ENCODE peak calls at places on chromosome 9, in nine cellular contexts. One of them, this sample, is unnamed.

GRCh38 chr9:16985559-16986348 is 115.3 kb upstream of the BNC2 start:
- DNase-seq in lung: no peak
- DNase-seq in A549: peak; percentile 19
- DNase-seq in aorta: peak; percentile 89
- DNase-seq in Caco-2: no peak
- DNase-seq in cardiac muscle cell: peak; percentile 53
- DNase-seq in CD4-positive, alpha-beta T cell: no peak
- DNase-seq in hepatocyte: no peak
- DNase-seq in prostate gland: peak; percentile 6
- DNase-seq in this sample: no peak

GRCh38 chr9:27564685-27565084 is 8.6 kb downstream of the C9orf72 start:
- DNase-seq in aorta: no peak
- DNase-seq in hepatocyte: no peak
- DNase-seq in A549: no peak
- DNase-seq in lung: no peak
- DNase-seq in cardiac muscle cell: no peak
- DNase-seq in Caco-2: no peak
- DNase-seq in CD4-positive, alpha-beta T cell: no peak
- DNase-seq in prostate gland: no peak
- DNase-seq in this sample: no peak

GRCh38 chr9:806285-807156 is 35.0 kb upstream of the DMRT1 start:
- DNase-seq in aorta: no peak
- DNase-seq in hepatocyte: peak; percentile 27
- DNase-seq in cardiac muscle cell: peak; percentile 65
- DNase-seq in Caco-2: no peak
- DNase-seq in lung: no peak
- DNase-seq in prostate gland: no peak
- DNase-seq in A549: peak; percentile 50
- DNase-seq in CD4-positive, alpha-beta T cell: no peak
- DNase-seq in this sample: no peak

GRCh38 chr9:79684711-79685575 is 113.2 kb downstream of the TLE4 start:
- DNase-seq in prostate gland: no peak
- DNase-seq in cardiac muscle cell: no peak
- DNase-seq in hepatocyte: no peak
- DNase-seq in A549: no peak
- DNase-seq in aorta: no peak
- DNase-seq in CD4-positive, alpha-beta T cell: no peak
- DNase-seq in Caco-2: no peak
- DNase-seq in lung: no peak
- DNase-seq in this sample: no peak

GRCh38 chr9:35763803-35764202 is 9.7 kb upstream of the MSMP start:
- DNase-seq in hepatocyte: no peak
- DNase-seq in aorta: no peak
- DNase-seq in cardiac muscle cell: no peak
- DNase-seq in Caco-2: no peak
- DNase-seq in prostate gland: no peak
- DNase-seq in CD4-positive, alpha-beta T cell: no peak
- DNase-seq in lung: no peak
- DNase-seq in A549: no peak
- DNase-seq in this sample: no peak

GRCh38 chr9:101536938-101537337 is 3.3 kb downstream of the RNF20 start:
- DNase-seq in Caco-2: no peak
- DNase-seq in cardiac muscle cell: peak; percentile 53
- DNase-seq in aorta: no peak
- DNase-seq in lung: no peak
- DNase-seq in prostate gland: no peak
- DNase-seq in CD4-positive, alpha-beta T cell: no peak
- DNase-seq in A549: no peak
- DNase-seq in hepatocyte: peak; percentile 39
- DNase-seq in this sample: no peak

GRCh38 chr9:114633452-114634089 is 22.5 kb downstream of the TMEM268 start:
- DNase-seq in hepatocyte: no peak
- DNase-seq in aorta: no peak
- DNase-seq in cardiac muscle cell: no peak
- DNase-seq in prostate gland: no peak
- DNase-seq in Caco-2: no peak
- DNase-seq in A549: no peak
- DNase-seq in lung: no peak
- DNase-seq in CD4-positive, alpha-beta T cell: no peak
- DNase-seq in this sample: no peak

GRCh38 chr9:93937193-93937592 is 18.0 kb downstream of the BARX1 start:
- DNase-seq in cardiac muscle cell: no peak
- DNase-seq in prostate gland: no peak
- DNase-seq in Caco-2: no peak
- DNase-seq in lung: no peak
- DNase-seq in aorta: no peak
- DNase-seq in hepatocyte: no peak
- DNase-seq in A549: no peak
- DNase-seq in CD4-positive, alpha-beta T cell: no peak
- DNase-seq in this sample: no peak

GRCh38 chr9:116062206-116062550 is 91.4 kb upstream of the PAPPA start:
- DNase-seq in Caco-2: no peak
- DNase-seq in cardiac muscle cell: no peak
- DNase-seq in A549: no peak
- DNase-seq in CD4-positive, alpha-beta T cell: no peak
- DNase-seq in hepatocyte: no peak
- DNase-seq in aorta: no peak
- DNase-seq in lung: no peak
- DNase-seq in prostate gland: no peak
- DNase-seq in this sample: no peak

GRCh38 chr9:129480227-129480626 is 140.7 kb downstream of the C9orf50 start:
- DNase-seq in A549: peak; percentile 50
- DNase-seq in prostate gland: no peak
- DNase-seq in aorta: no peak
- DNase-seq in Caco-2: no peak
- DNase-seq in hepatocyte: no peak
- DNase-seq in CD4-positive, alpha-beta T cell: no peak
- DNase-seq in lung: no peak
- DNase-seq in cardiac muscle cell: peak; percentile 63
- DNase-seq in this sample: no peak

GRCh38 chr9:116933251-116933650 is 246.1 kb downstream of the TRIM32 start:
- DNase-seq in aorta: no peak
- DNase-seq in prostate gland: peak; percentile 33
- DNase-seq in Caco-2: no peak
- DNase-seq in A549: no peak
- DNase-seq in CD4-positive, alpha-beta T cell: no peak
- DNase-seq in cardiac muscle cell: no peak
- DNase-seq in hepatocyte: no peak
- DNase-seq in lung: no peak
- DNase-seq in this sample: no peak

GRCh38 chr9:133238851-133239532 is 29.9 kb upstream of the OBP2B start:
- DNase-seq in cardiac muscle cell: peak; percentile 87
- DNase-seq in CD4-positive, alpha-beta T cell: peak; percentile 53
- DNase-seq in lung: peak; percentile 80
- DNase-seq in Caco-2: peak; percentile 56
- DNase-seq in hepatocyte: peak; percentile 89
- DNase-seq in A549: peak; percentile 93
- DNase-seq in prostate gland: no peak
- DNase-seq in aorta: peak; percentile 85
- DNase-seq in this sample: peak; percentile 44

GRCh38 chr9:133421615-133422542 is at the start of gene ADAMTS13:
- DNase-seq in lung: no peak
- DNase-seq in cardiac muscle cell: no peak
- DNase-seq in hepatocyte: no peak
- DNase-seq in Caco-2: no peak
- DNase-seq in aorta: no peak
- DNase-seq in A549: peak; percentile 60
- DNase-seq in CD4-positive, alpha-beta T cell: no peak
- DNase-seq in prostate gland: no peak
- DNase-seq in this sample: no peak

GRCh38 chr9:36401179-36401740 is 1.2 kb upstream of the RNF38 start:
- DNase-seq in Caco-2: no peak
- DNase-seq in CD4-positive, alpha-beta T cell: peak; percentile 69
- DNase-seq in aorta: no peak
- DNase-seq in cardiac muscle cell: peak; percentile 83
- DNase-seq in hepatocyte: peak; percentile 90
- DNase-seq in prostate gland: peak; percentile 78
- DNase-seq in A549: no peak
- DNase-seq in lung: no peak
- DNase-seq in this sample: peak; percentile 73

GRCh38 chr9:119802621-119803020 is 433.4 kb upstream of the BRINP1 start:
- DNase-seq in lung: no peak
- DNase-seq in hepatocyte: peak; percentile 26
- DNase-seq in aorta: peak; percentile 83
- DNase-seq in A549: no peak
- DNase-seq in prostate gland: peak; percentile 88
- DNase-seq in Caco-2: no peak
- DNase-seq in cardiac muscle cell: no peak
- DNase-seq in CD4-positive, alpha-beta T cell: no peak
- DNase-seq in this sample: no peak

GRCh38 chr9:84750152-84750865 is 80.8 kb downstream of the NTRK2 start:
- DNase-seq in lung: no peak
- DNase-seq in cardiac muscle cell: no peak
- DNase-seq in Caco-2: no peak
- DNase-seq in prostate gland: peak; percentile 74
- DNase-seq in aorta: no peak
- DNase-seq in hepatocyte: no peak
- DNase-seq in A549: no peak
- DNase-seq in CD4-positive, alpha-beta T cell: no peak
- DNase-seq in this sample: no peak

GRCh38 chr9:40927260-40927631 is 201.2 kb downstream of the FOXD4L6 start:
- DNase-seq in hepatocyte: no peak
- DNase-seq in A549: no peak
- DNase-seq in cardiac muscle cell: no peak
- DNase-seq in prostate gland: no peak
- DNase-seq in Caco-2: no peak
- DNase-seq in aorta: no peak
- DNase-seq in CD4-positive, alpha-beta T cell: no peak
- DNase-seq in lung: no peak
- DNase-seq in this sample: no peak
- H3K9me3 ChIP-seq in hepatocyte: peaks cover 51% of the 10 kb centered on the region
- H3K9me3 ChIP-seq in A549: peaks cover 83% of the 10 kb centered on the region
- H3K9me3 ChIP-seq in cardiac muscle cell: peaks cover 48% of the 10 kb centered on the region
- H3K9me3 ChIP-seq in prostate gland: peaks cover 12% of the 10 kb centered on the region
- H3K9me3 ChIP-seq in Caco-2: no peaks in the 10 kb centered on the region
- H3K9me3 ChIP-seq in aorta: peaks cover 37% of the 10 kb centered on the region
- H3K9me3 ChIP-seq in CD4-positive, alpha-beta T cell: peaks cover 85% of the 10 kb centered on the region
- H3K9me3 ChIP-seq in lung: peaks cover 59% of the 10 kb centered on the region
- H3K9me3 ChIP-seq in this sample: peaks cover 56% of the 10 kb centered on the region

GRCh38 chr9:137703842-137704508 is 85.2 kb downstream of the EHMT1 start:
- DNase-seq in prostate gland: no peak
- DNase-seq in lung: no peak
- DNase-seq in CD4-positive, alpha-beta T cell: no peak
- DNase-seq in Caco-2: no peak
- DNase-seq in aorta: no peak
- DNase-seq in A549: no peak
- DNase-seq in hepatocyte: no peak
- DNase-seq in cardiac muscle cell: peak; percentile 58
- DNase-seq in this sample: no peak

GRCh38 chr9:137697832-137698231 is 79.0 kb downstream of the EHMT1 start:
- DNase-seq in prostate gland: no peak
- DNase-seq in CD4-positive, alpha-beta T cell: no peak
- DNase-seq in Caco-2: no peak
- DNase-seq in A549: no peak
- DNase-seq in cardiac muscle cell: no peak
- DNase-seq in hepatocyte: no peak
- DNase-seq in aorta: peak; percentile 35
- DNase-seq in lung: no peak
- DNase-seq in this sample: no peak

GRCh38 chr9:137702615-137703379 is 84.0 kb downstream of the EHMT1 start:
- DNase-seq in prostate gland: no peak
- DNase-seq in lung: no peak
- DNase-seq in CD4-positive, alpha-beta T cell: no peak
- DNase-seq in hepatocyte: no peak
- DNase-seq in aorta: no peak
- DNase-seq in Caco-2: no peak
- DNase-seq in A549: no peak
- DNase-seq in cardiac muscle cell: no peak
- DNase-seq in this sample: no peak

GRCh38 chr9:137697193-137697592 is 78.4 kb downstream of the EHMT1 start:
- DNase-seq in A549: no peak
- DNase-seq in hepatocyte: no peak
- DNase-seq in cardiac muscle cell: no peak
- DNase-seq in aorta: no peak
- DNase-seq in Caco-2: no peak
- DNase-seq in CD4-positive, alpha-beta T cell: no peak
- DNase-seq in lung: no peak
- DNase-seq in prostate gland: no peak
- DNase-seq in this sample: no peak

DNA sequence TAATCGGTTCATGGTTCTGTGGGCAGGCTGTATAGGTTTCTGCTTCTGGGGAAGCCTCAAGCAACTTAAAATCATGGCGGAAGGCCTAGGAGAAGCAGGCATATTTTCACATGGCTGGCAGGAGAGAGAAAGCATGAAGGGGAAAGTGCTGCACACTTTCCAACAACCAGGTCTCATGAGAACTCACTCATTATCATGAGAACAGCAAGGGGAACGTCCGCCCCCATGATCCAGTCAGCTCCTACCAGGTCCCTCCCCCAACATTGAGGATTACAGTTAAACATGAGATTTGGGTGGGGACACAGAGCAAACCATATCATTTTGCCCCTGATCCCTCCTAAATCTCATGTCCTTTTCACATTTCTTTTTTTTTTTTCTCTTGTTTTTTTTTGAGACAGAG is 82.1 kb downstream of the EHMT1 start:
- DNase-seq in CD4-positive, alpha-beta T cell: no peak
- DNase-seq in A549: no peak
- DNase-seq in cardiac muscle cell: no peak
- DNase-seq in prostate gland: no peak
- DNase-seq in lung: no peak
- DNase-seq in Caco-2: no peak
- DNase-seq in hepatocyte: no peak
- DNase-seq in aorta: no peak
- DNase-seq in this sample: no peak
- H3K9me3 ChIP-seq in CD4-positive, alpha-beta T cell: peaks cover 17% of the 10 kb centered on the region
- H3K9me3 ChIP-seq in A549: peaks cover 16% of the 10 kb centered on the region
- H3K9me3 ChIP-seq in cardiac muscle cell: no peaks in the 10 kb centered on the region
- H3K9me3 ChIP-seq in prostate gland: no peaks in the 10 kb centered on the region
- H3K9me3 ChIP-seq in lung: peaks cover 5% of the 10 kb centered on the region
- H3K9me3 ChIP-seq in Caco-2: peaks cover 20% of the 10 kb centered on the region
- H3K9me3 ChIP-seq in hepatocyte: no peaks in the 10 kb centered on the region
- H3K9me3 ChIP-seq in aorta: peaks cover 1% of the 10 kb centered on the region
- H3K9me3 ChIP-seq in this sample: no peaks in the 10 kb centered on the region

GRCh38 chr9:89513836-89514235 is 15.9 kb upstream of the SEMA4D start:
- DNase-seq in A549: no peak
- DNase-seq in lung: no peak
- DNase-seq in aorta: no peak
- DNase-seq in CD4-positive, alpha-beta T cell: no peak
- DNase-seq in prostate gland: no peak
- DNase-seq in hepatocyte: no peak
- DNase-seq in cardiac muscle cell: no peak
- DNase-seq in Caco-2: no peak
- DNase-seq in this sample: no peak
- H3K9me3 ChIP-seq in A549: no peaks in the 10 kb centered on the region
- H3K9me3 ChIP-seq in lung: no peaks in the 10 kb centered on the region
- H3K9me3 ChIP-seq in aorta: no peaks in the 10 kb centered on the region
- H3K9me3 ChIP-seq in CD4-positive, alpha-beta T cell: no peaks in the 10 kb centered on the region
- H3K9me3 ChIP-seq in prostate gland: no peaks in the 10 kb centered on the region
- H3K9me3 ChIP-seq in hepatocyte: no peaks in the 10 kb centered on the region
- H3K9me3 ChIP-seq in cardiac muscle cell: no peaks in the 10 kb centered on the region
- H3K9me3 ChIP-seq in Caco-2: no peaks in the 10 kb centered on the region
- H3K9me3 ChIP-seq in this sample: no peaks in the 10 kb centered on the region

GRCh38 chr9:63817622-63818518 is 1467.1 kb downstream of the FOXD4L5 start:
- DNase-seq in CD4-positive, alpha-beta T cell: peak; percentile 38
- DNase-seq in prostate gland: peak; percentile 75
- DNase-seq in lung: peak; percentile 72
- DNase-seq in cardiac muscle cell: peak; percentile 13
- DNase-seq in aorta: peak; percentile 88
- DNase-seq in Caco-2: peak; percentile 55
- DNase-seq in A549: no peak
- DNase-seq in hepatocyte: peak; percentile 60
- DNase-seq in this sample: peak; percentile 51

GRCh38 chr9:63816742-63817621 is 1468.0 kb downstream of the FOXD4L5 start:
- DNase-seq in CD4-positive, alpha-beta T cell: peak; percentile 43
- DNase-seq in prostate gland: peak; percentile 96
- DNase-seq in lung: peak; percentile 88
- DNase-seq in cardiac muscle cell: peak; percentile 92
- DNase-seq in Caco-2: peak; percentile 62
- DNase-seq in aorta: peak; percentile 93
- DNase-seq in hepatocyte: peak; percentile 91
- DNase-seq in A549: peak; percentile 52
- DNase-seq in this sample: peak; percentile 54
- H3K9me3 ChIP-seq in CD4-positive, alpha-beta T cell: no peaks in the 10 kb centered on the region
- H3K9me3 ChIP-seq in prostate gland: no peaks in the 10 kb centered on the region
- H3K9me3 ChIP-seq in lung: peaks cover 32% of the 10 kb centered on the region
- H3K9me3 ChIP-seq in cardiac muscle cell: no peaks in the 10 kb centered on the region
- H3K9me3 ChIP-seq in Caco-2: no peaks in the 10 kb centered on the region
- H3K9me3 ChIP-seq in aorta: peaks cover 4% of the 10 kb centered on the region
- H3K9me3 ChIP-seq in hepatocyte: peaks cover 3% of the 10 kb centered on the region
- H3K9me3 ChIP-seq in A549: peaks cover 3% of the 10 kb centered on the region
- H3K9me3 ChIP-seq in this sample: no peaks in the 10 kb centered on the region